ENCODE peak calls at places on chromosomes 2 and 18, in eight cellular contexts. P is T-helper 9 cell, K is HCEC 1CT, U is EH, F is iPS-NIHi11, C is M059J, N is DMS153, W is fibroblast of mammary gland. S is an unnamed sample.

GRCh38 chr18:46623541-46623940 is 33.5 kb downstream of the LOXHD1 start:
- DNase-seq in C (no peak), W (no peak), K (no peak), F (peak; percentile 26), N (no peak), P (no peak), U (peak; percentile 1), S (no peak)

GRCh38 chr2:177906041-177906718 is 166.4 kb downstream of the PDE11A start:
- DNase-seq in C (peak; percentile 54), P (peak; percentile 48), K (peak; percentile 50), F (peak; percentile 84), U (peak; percentile 60), W (peak; percentile 51), N (peak; percentile 77), S (peak; percentile 29)

GRCh38 chr2:10329880-10330699 is 27.4 kb downstream of the HPCAL1 start:
- DNase-seq in U (peak; percentile 87), C (peak; percentile 83), K (peak; percentile 59), W (peak; percentile 54), P (peak; percentile 22), F (no peak), N (no peak), S (no peak)

GRCh38 chr2:7983451-7983850 is 698.4 kb upstream of the ID2 start:
- DNase-seq in W (no peak), C (no peak), K (no peak), N (no peak), U (no peak), P (no peak), F (no peak), S (no peak)

GRCh38 chr2:2910259-2910658 is 467.4 kb downstream of the EIPR1 start:
- DNase-seq in C (no peak), F (no peak), K (no peak), N (no peak), P (no peak), U (no peak), W (no peak), S (no peak)

GRCh38 chr2:27501042-27501441 is 4.4 kb downstream of the GCKR start:
- DNase-seq in K (no peak), P (no peak), N (no peak), C (peak; percentile 6), F (no peak), U (no peak), W (no peak), S (peak; percentile 63)

GRCh38 chr2:46841621-46842020 is 74.0 kb downstream of the MCFD2 start:
- DNase-seq in K (no peak), W (no peak), U (no peak), N (no peak), P (no peak), C (no peak), F (no peak), S (no peak)

GRCh38 chr2:145638675-145639074 is 1118.8 kb upstream of the ZEB2 start:
- DNase-seq in F (peak; percentile 7), N (no peak), K (no peak), C (no peak), W (no peak), U (no peak), P (no peak), S (no peak)

GRCh38 chr18:6406910-6407470 is 7.7 kb downstream of the L3MBTL4 start:
- DNase-seq in W (no peak), K (no peak), U (no peak), C (no peak), P (no peak), N (no peak), F (no peak), S (no peak)

GRCh38 chr2:69770193-69770702 is 28.3 kb downstream of the ANXA4 start:
- DNase-seq in C (peak; percentile 88), K (peak; percentile 91), N (peak; percentile 10), F (peak; percentile 30), U (peak; percentile 88), W (peak; percentile 92), P (no peak), S (no peak)

GRCh38 chr2:74304332-74305148 is 38.7 kb downstream of the SLC4A5 start:
- DNase-seq in C (no peak), N (no peak), K (no peak), W (no peak), U (no peak), F (no peak), P (no peak), S (no peak)

GRCh38 chr18:23302852-23303527 is 150.1 kb upstream of the RIOK3 start:
- DNase-seq in K (peak; percentile 91), N (no peak), F (no peak), W (peak; percentile 86), U (peak; percentile 97), P (no peak), C (peak; percentile 95), S (no peak)

GRCh38 chr2:65387017-65387416 is 45.4 kb downstream of the SPRED2 start:
- DNase-seq in N (no peak), F (no peak), P (no peak), C (no peak), K (no peak), U (no peak), W (no peak), S (no peak)

GRCh38 chr2:142165790-142166189 is 35.0 kb upstream of the LRP1B start:
- DNase-seq in N (no peak), C (peak; percentile 53), P (no peak), U (peak; percentile 52), W (peak; percentile 33), F (peak; percentile 39), K (peak; percentile 74), S (no peak)

GRCh38 chr2:223674998-223675609 is 72.9 kb upstream of the SCG2 start:
- DNase-seq in K (peak; percentile 45), C (no peak), W (peak; percentile 62), N (no peak), U (peak; percentile 44), F (peak; percentile 21), P (no peak), S (no peak)